ENCODE peak calls at places on chromosomes 5 and 9, in seven cellular contexts. L is A549, I is GM12878, P is HCT116, A is SK-N-SH, Q is HepG2, E is K562. W is an unnamed sample. For H3K4me1, the result is how much of the 10 kb centered on the place peaks cover.

GRCh38 chr9:87256973-87257372 is 240.7 kb upstream of the DAPK1 start:
- DNase-seq in L (no peak), I (no peak), P (no peak), A (no peak), Q (no peak), E (no peak), W (no peak)

GRCh38 chr5:33781286-33781685 is 110.5 kb downstream of the ADAMTS12 start:
- DNase-seq in L (no peak), I (no peak), P (no peak), A (peak), Q (no peak), E (no peak), W (no peak)

GRCh38 chr5:65779643-65780042 is 57.6 kb downstream of the NLN start:
- DNase-seq in L (no peak), I (no peak), P (no peak), A (no peak), Q (no peak), E (no peak), W (no peak)

GRCh38 chr5:1366514-1366913 is 21.6 kb upstream of the CLPTM1L start:
- DNase-seq in L (no peak), I (peak), P (no peak), A (no peak), Q (no peak), E (no peak), W (no peak)

GRCh38 chr9:114487607-114488300 is 17.5 kb downstream of the WHRN start:
- DNase-seq in L (peak), I (peak), P (peak), A (peak), Q (peak), E (peak), W (peak)

GRCh38 chr5:32859211-32859641 is 148.1 kb downstream of the NPR3 start:
- DNase-seq in L (no peak), I (no peak), P (no peak), A (no peak), Q (no peak), E (no peak), W (no peak)

GRCh38 chr9:35293381-35293780 is 131.6 kb downstream of the UNC13B start:
- DNase-seq in L (no peak), I (no peak), P (no peak), A (no peak), Q (no peak), E (no peak), W (no peak)

GRCh38 chr9:128001411-128002298 is 20.9 kb upstream of the EEIG1 start:
- DNase-seq in L (peak), I (no peak), P (no peak), A (peak), Q (no peak), E (peak), W (no peak)

GRCh38 chr5:127184841-127185240 is 105.8 kb upstream of the MEGF10 start:
- DNase-seq in L (no peak), I (no peak), P (no peak), A (no peak), Q (no peak), E (no peak), W (no peak)

GRCh38 chr5:671459-672328 is 21.5 kb downstream of the TPPP start:
- DNase-seq in L (peak), I (no peak), P (no peak), A (peak), Q (peak), E (peak), W (peak)

GRCh38 chr5:82540301-82540700 is 262.1 kb upstream of the RPS23 start:
- DNase-seq in L (no peak), I (no peak), P (no peak), A (no peak), Q (no peak), E (no peak), W (no peak)

GRCh38 chr5:122327110-122327509 is 15.1 kb downstream of the SNCAIP start:
- DNase-seq in L (no peak), I (no peak), P (no peak), A (no peak), Q (no peak), E (no peak), W (no peak)

GRCh38 chr9:108650826-108651225 is 205.0 kb downstream of the ACTL7B start:
- DNase-seq in L (no peak), I (no peak), P (no peak), A (no peak), Q (no peak), E (no peak), W (no peak)
- TF ChIP-seq REST in L (no peak), I (no peak), P (no peak), A (no peak), Q (no peak), E (no peak), W (no peak)

GRCh38 chr9:91771864-91772263 is 178.2 kb downstream of the ROR2 start:
- DNase-seq in L (no peak), I (no peak), P (no peak), A (no peak), Q (no peak), E (no peak), W (no peak)

GRCh38 chr9:91768507-91768906 is 181.5 kb downstream of the ROR2 start:
- DNase-seq in L (no peak), I (no peak), P (no peak), A (no peak), Q (no peak), E (no peak), W (no peak)

GRCh38 chr9:91771027-91771426 is 179.0 kb downstream of the ROR2 start:
- DNase-seq in L (no peak), I (no peak), P (no peak), A (no peak), Q (no peak), E (no peak), W (no peak)

GRCh38 chr9:91768977-91769916 is 180.8 kb downstream of the ROR2 start:
- DNase-seq in L (no peak), I (no peak), P (no peak), A (no peak), Q (no peak), E (no peak), W (no peak)

GRCh38 chr9:91770229-91770628 is 179.8 kb downstream of the ROR2 start:
- DNase-seq in L (no peak), I (no peak), P (no peak), A (no peak), Q (no peak), E (no peak), W (no peak)
- H3K4me1 ChIP-seq in L (under half), I (under half), P (under half), A (under half), Q (under half), E (under half), W (under half)

GRCh38 chr9:99515874-99516656 is 294.0 kb downstream of the SEC61B start:
- DNase-seq in L (no peak), I (peak), P (no peak), A (no peak), Q (no peak), E (no peak), W (no peak)

GRCh38 chr9:99515087-99515486 is 293.0 kb downstream of the SEC61B start:
- DNase-seq in L (no peak), I (peak), P (no peak), A (no peak), Q (no peak), E (no peak), W (no peak)

GRCh38 chr9:99516657-99517049 is 294.6 kb downstream of the SEC61B start:
- DNase-seq in L (no peak), I (peak), P (no peak), A (no peak), Q (no peak), E (no peak), W (no peak)

GRCh38 chr9:99511723-99512122 is 289.6 kb downstream of the SEC61B start:
- DNase-seq in L (no peak), I (no peak), P (no peak), A (no peak), Q (no peak), E (no peak), W (no peak)

GRCh38 chr9:99513441-99514112 is 291.5 kb downstream of the SEC61B start:
- DNase-seq in L (no peak), I (peak), P (no peak), A (no peak), Q (no peak), E (no peak), W (no peak)
- TF ChIP-seq REST in L (no peak), I (no peak), P (no peak), A (no peak), Q (no peak), E (no peak), W (no peak)

DNA sequence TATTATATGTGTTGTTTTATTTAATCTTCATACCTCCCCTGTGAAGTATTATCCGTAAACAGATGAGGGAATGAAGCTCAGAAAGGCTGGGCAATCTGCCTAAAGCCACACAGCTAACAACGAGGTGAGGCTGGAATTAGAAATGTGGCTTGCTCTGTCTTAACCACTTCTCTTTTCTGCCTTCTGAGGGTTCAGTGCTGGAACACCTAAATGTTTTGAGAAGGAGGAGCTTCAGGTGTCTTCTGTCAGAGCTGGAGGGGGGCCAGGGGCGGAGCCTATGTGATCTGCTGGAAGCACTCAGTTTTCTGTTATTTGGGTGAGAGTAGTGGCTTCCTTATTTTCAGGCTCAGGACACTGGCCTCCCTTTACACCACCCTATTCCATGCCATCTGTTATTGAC is 35.0 kb upstream of the ARAP3 start:
- DNase-seq in L (no peak), I (no peak), P (no peak), A (no peak), Q (no peak), E (no peak), W (no peak)
- H3K4me1 ChIP-seq in L (under half), I (under half), P (under half), A (under half), Q (under half), E (under half), W (under half)

DNA sequence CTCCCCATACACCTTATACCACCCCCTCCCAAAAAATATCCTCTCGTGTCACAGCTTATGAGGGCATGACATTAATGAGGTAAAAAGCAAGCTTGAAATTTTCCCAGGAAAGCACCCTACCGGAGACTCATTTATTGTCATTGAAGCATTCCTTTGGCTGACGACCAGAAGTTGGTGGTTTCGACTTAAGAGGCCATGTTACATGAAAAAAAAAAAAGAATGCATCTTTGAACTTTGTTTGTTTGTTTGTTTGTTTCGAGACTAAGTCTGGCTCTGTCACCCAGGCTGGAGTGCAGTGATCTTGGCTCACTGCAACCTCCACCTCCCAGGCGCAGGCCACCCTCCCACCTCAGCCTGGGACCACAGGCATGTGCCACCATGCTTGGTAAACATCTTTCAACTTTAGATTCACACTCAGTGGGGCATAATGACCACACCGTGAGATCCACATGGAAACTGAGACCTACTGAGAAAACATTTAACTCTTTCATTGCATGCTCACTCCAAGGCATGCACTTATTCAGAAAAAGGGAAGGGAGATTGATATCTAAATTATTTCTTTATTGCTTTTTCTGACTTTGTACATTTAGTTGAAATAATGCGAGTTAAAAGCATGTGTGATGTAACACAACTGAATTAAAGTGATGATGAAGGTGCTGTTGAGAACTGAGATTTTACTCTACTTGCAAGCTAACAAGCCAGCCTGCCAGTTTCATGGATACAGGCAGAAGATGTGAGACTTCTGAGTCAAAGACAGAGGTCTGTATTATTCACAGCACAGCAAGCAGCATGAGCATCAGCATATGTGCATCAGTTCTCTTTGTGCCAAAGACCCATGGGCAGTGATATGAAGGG is 5.1 kb upstream of the RAB14 start:
- DNase-seq in L (no peak), I (no peak), P (no peak), A (no peak), Q (no peak), E (no peak), W (no peak)
- TF ChIP-seq REST in L (no peak), I (no peak), P (no peak), A (no peak), Q (no peak), E (no peak), W (no peak)

W was measured in Panc1.